ENCODE peak calls at places on chromosomes 12 and 14, in six cellular contexts. P is body of pancreas, W is esophagus muscularis mucosa, X is transverse colon, N is sigmoid colon, B is prostate gland. M is an unnamed sample. For H3K9me3, the result is how much of the 10 kb centered on the place peaks cover.

GRCh38 chr14:81275305-81275950 is 54.7 kb upstream of the GTF2A1 start:
- DNase-seq in P (no peak), B (no peak), N (no peak), W (peak), X (no peak), M (peak)

GRCh38 chr14:81384900-81385299 is 15.2 kb downstream of the STON2 start:
- DNase-seq in W (no peak), N (no peak), B (no peak), P (no peak), X (no peak), M (no peak)

GRCh38 chr14:66680216-66680615 is 172.3 kb downstream of the GPHN start:
- DNase-seq in W (no peak), P (no peak), N (no peak), B (no peak), X (no peak), M (no peak)

GRCh38 chr14:105180598-105181528 is at the start of gene NUDT14:
- DNase-seq in W (no peak), X (peak), B (peak), P (peak), N (no peak), M (peak)

GRCh38 chr12:96240656-96241055 is 46.5 kb downstream of the ELK3 start:
- DNase-seq in X (no peak), P (no peak), B (no peak), N (peak), W (no peak), M (no peak)

GRCh38 chr14:61477845-61478438 is 156.6 kb downstream of the PRKCH start:
- DNase-seq in X (peak), B (no peak), N (peak), P (peak), W (no peak), M (peak)

GRCh38 chr12:63915105-63915830 is 70.8 kb downstream of the SRGAP1 start:
- DNase-seq in P (no peak), N (no peak), B (no peak), W (no peak), X (no peak), M (no peak)

GRCh38 chr12:2503036-2503435 is 291.7 kb upstream of the FKBP4 start:
- DNase-seq in W (no peak), P (no peak), N (no peak), X (no peak), B (no peak), M (no peak)

GRCh38 chr14:61493239-61493638 is 171.9 kb downstream of the PRKCH start:
- DNase-seq in N (no peak), B (no peak), P (no peak), X (no peak), W (no peak), M (no peak)

GRCh38 chr12:126772171-126772864 is 1494.7 kb upstream of the TMEM132C start:
- DNase-seq in N (no peak), X (peak), P (peak), W (peak), B (no peak), M (no peak)

GRCh38 chr12:79364197-79364596 is 326.6 kb downstream of the PAWR start:
- DNase-seq in X (no peak), P (no peak), B (no peak), N (no peak), W (no peak), M (no peak)

GRCh38 chr12:104653730-104654328 is 197.1 kb downstream of the CHST11 start:
- DNase-seq in X (no peak), W (no peak), N (no peak), B (no peak), P (no peak), M (no peak)

GRCh38 chr12:70671698-70672097 is 34.5 kb upstream of the PTPRB start:
- DNase-seq in B (no peak), X (no peak), W (no peak), N (no peak), P (no peak), M (no peak)

GRCh38 chr12:91952916-91953315 is 192.7 kb downstream of the BTG1 start:
- DNase-seq in B (peak), N (no peak), P (no peak), X (peak), W (no peak), M (no peak)

GRCh38 chr14:84152452-84152851 is 1377.5 kb upstream of the FLRT2 start:
- DNase-seq in B (no peak), X (no peak), N (no peak), P (no peak), W (no peak), M (no peak)

GRCh38 chr12:123532808-123533649 is 490 bp downstream of the RILPL1 start:
- DNase-seq in W (no peak), N (peak), B (no peak), P (peak), X (peak), M (peak)

GRCh38 chr12:2457215-2458112 is 337.3 kb upstream of the FKBP4 start:
- DNase-seq in W (no peak), X (no peak), B (no peak), N (no peak), P (no peak), M (no peak)

GRCh38 chr14:97891515-97891914 is 1094.3 kb downstream of the VRK1 start:
- DNase-seq in B (no peak), X (no peak), N (no peak), W (no peak), P (no peak), M (no peak)

GRCh38 chr12:68405292-68405900 is 73.2 kb upstream of the MDM1 start:
- DNase-seq in X (no peak), B (no peak), W (no peak), N (no peak), P (no peak), M (no peak)

GRCh38 chr14:100524233-100524932 is 62.8 kb downstream of the BEGAIN start:
- DNase-seq in W (peak), X (no peak), N (peak), P (no peak), B (no peak), M (no peak)

GRCh38 chr12:43742106-43742505 is 16.5 kb downstream of the PUS7L start:
- DNase-seq in X (no peak), P (no peak), B (no peak), N (no peak), W (no peak), M (no peak)

GRCh38 chr14:54722791-54723432 is 156.0 kb downstream of the SAMD4A start:
- DNase-seq in P (no peak), N (no peak), X (no peak), B (no peak), W (no peak), M (no peak)

GRCh38 chr14:22671622-22672021 is 27.5 kb upstream of the OR6J1 start:
- DNase-seq in N (no peak), W (no peak), X (no peak), P (no peak), B (no peak), M (no peak)

GRCh38 chr14:45249847-45250575 is 3.0 kb downstream of the MIS18BP1 start:
- DNase-seq in P (no peak), X (no peak), B (no peak), N (peak), W (no peak), M (peak)

GRCh38 chr12:14211829-14212455 is 153.5 kb upstream of the ATF7IP start:
- DNase-seq in X (peak), N (no peak), W (no peak), P (no peak), B (no peak), M (no peak)

DNA sequence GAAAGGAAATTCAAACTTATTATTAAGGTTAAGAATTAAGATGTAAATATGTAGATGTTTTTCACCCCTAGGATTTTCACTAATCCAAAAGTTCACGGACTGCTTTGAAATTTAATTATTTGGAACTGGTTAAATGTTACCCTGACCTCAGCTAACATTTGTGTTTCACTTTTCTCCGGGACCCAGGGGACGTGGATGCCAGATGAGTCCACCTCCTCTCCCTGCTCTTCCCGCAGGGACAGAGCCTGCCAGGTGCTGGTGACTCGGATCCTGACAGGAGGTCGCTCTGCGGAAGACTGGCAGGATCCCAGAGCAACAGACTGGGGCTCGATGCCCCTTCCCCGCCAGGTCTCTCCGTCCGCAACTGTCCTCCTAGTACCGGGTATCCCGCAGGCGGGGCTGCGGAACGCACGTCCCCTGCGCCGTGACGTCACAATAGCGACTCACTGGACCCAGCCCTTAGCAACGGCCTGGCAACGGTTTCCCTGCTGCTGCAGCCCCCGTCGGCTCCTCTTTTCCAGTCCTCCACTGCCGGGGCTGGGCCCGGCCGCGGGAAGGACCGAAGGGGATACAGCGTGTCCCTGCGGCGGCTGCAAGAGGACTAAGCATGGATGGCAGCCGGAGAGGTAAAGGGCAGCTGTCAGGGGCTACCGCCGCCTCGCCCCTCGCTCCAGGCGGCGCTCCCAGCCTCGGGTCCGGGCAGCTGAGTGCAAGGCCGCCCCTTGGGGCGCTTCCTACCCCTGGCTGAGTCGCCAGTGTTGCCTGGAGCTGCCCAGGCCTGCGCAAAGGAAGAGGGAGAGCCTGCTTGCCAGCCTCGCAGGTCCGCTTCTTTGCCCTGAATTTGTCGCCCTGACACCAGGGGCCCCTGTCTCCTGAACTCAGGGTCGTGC is at the start of gene SPATA7:
- DNase-seq in P (peak), X (peak), W (peak), N (peak), B (peak), M (peak)
- TF ChIP-seq POLR2A in P (peak), X (peak), W (no peak), N (peak), B (peak), M (peak)

GRCh38 chr12:99253068-99253467 is 394.5 kb upstream of the GARIN6 start:
- DNase-seq in X (no peak), P (no peak), N (no peak), W (no peak), B (no peak), M (no peak)
- H3K4me3 ChIP-seq in X (no peak), P (no peak), N (no peak), W (no peak), B (no peak), M (no peak)

GRCh38 chr14:85789506-85789905 is 259.6 kb downstream of the FLRT2 start:
- DNase-seq in N (no peak), P (no peak), X (no peak), W (no peak), B (no peak), M (no peak)

GRCh38 chr14:85793533-85793932 is 263.6 kb downstream of the FLRT2 start:
- DNase-seq in N (no peak), X (no peak), W (no peak), P (no peak), B (no peak), M (no peak)

GRCh38 chr14:85788834-85789233 is 258.9 kb downstream of the FLRT2 start:
- DNase-seq in W (no peak), P (no peak), B (no peak), N (no peak), X (no peak), M (no peak)
- H3K9me3 ChIP-seq in W (under half), P (under half), B (under half), N (under half), X (under half), M (under half)

GRCh38 chr12:109284392-109284791 is 24.7 kb downstream of the FOXN4 start:
- DNase-seq in X (no peak), W (no peak), N (no peak), P (no peak), B (no peak), M (no peak)
- TF ChIP-seq POLR2A in X (no peak), W (no peak), N (no peak), P (no peak), B (no peak), M (no peak)

GRCh38 chr14:106843376-106843775 is 1317.0 kb downstream of the TMEM121 start:
- DNase-seq in W (no peak), P (no peak), N (no peak), X (no peak), B (no peak), M (no peak)

GRCh38 chr14:106844608-106845285 is 1318.4 kb downstream of the TMEM121 start:
- DNase-seq in B (peak), W (no peak), P (peak), N (peak), X (peak), M (peak)

GRCh38 chr14:106843951-106844483 is 1317.6 kb downstream of the TMEM121 start:
- DNase-seq in P (peak), X (peak), B (peak), W (no peak), N (no peak), M (peak)

GRCh38 chr14:106846218-106846617 is 1319.8 kb downstream of the TMEM121 start:
- DNase-seq in X (no peak), W (no peak), B (no peak), N (no peak), P (no peak), M (no peak)

GRCh38 chr14:106845286-106846087 is 1319.1 kb downstream of the TMEM121 start:
- DNase-seq in B (peak), W (no peak), N (no peak), P (peak), X (peak), M (peak)
- H3K4me3 ChIP-seq in B (peak), W (peak), N (peak), P (no peak), X (peak), M (peak)